ENCODE peak calls at places on chromosomes 7 and 10, in six cellular contexts. O is tibial nerve, K is mesothelial cell of epicardium, N is B cell, B is epithelial cell of esophagus, L is GM10248. P is an unnamed sample.

GRCh38 chr7:121214652-121215051 is 114.1 kb upstream of the WNT16 start:
- DNase-seq in O (no peak), K (no peak), N (no peak), B (no peak), L (no peak), P (no peak)

GRCh38 chr7:142352543-142352942 is 94.7 kb upstream of the PRSS58 start:
- DNase-seq in O (no peak), K (no peak), N (no peak), B (no peak), L (no peak), P (no peak)

GRCh38 chr7:91527460-91527859 is 263.2 kb downstream of the FZD1 start:
- DNase-seq in O (no peak), K (no peak), N (no peak), B (peak), L (no peak), P (no peak)

GRCh38 chr10:29512460-29512974 is 122.3 kb downstream of the SVIL start:
- DNase-seq in O (no peak), K (no peak), N (no peak), B (no peak), L (no peak), P (no peak)

GRCh38 chr10:84012831-84013458 is 126.4 kb upstream of the GHITM start:
- DNase-seq in O (no peak), K (no peak), N (no peak), B (no peak), L (peak), P (peak)

GRCh38 chr10:974038-974784 is 14.0 kb upstream of the GTPBP4 start:
- DNase-seq in O (no peak), K (no peak), N (no peak), B (no peak), L (no peak), P (no peak)

GRCh38 chr10:102579206-102579790 is 65.0 kb upstream of the TRIM8 start:
- DNase-seq in O (no peak), K (no peak), N (no peak), B (no peak), L (no peak), P (no peak)

GRCh38 chr10:77165445-77166316 is 471.9 kb downstream of the KCNMA1 start:
- DNase-seq in O (peak), K (no peak), N (peak), B (peak), L (peak), P (peak)

GRCh38 chr7:129489491-129489890 is 12.8 kb upstream of the SMKR1 start:
- DNase-seq in O (no peak), K (no peak), N (no peak), B (no peak), L (no peak), P (no peak)

GRCh38 chr7:26369519-26370385 is 78.1 kb downstream of the SNX10 start:
- DNase-seq in O (peak), K (no peak), N (no peak), B (peak), L (peak), P (peak)

GRCh38 chr10:44965651-44966097 is 6.1 kb downstream of the RASSF4 start:
- DNase-seq in O (no peak), K (no peak), N (peak), B (no peak), L (no peak), P (no peak)

GRCh38 chr10:100496567-100496966 is 23.1 kb downstream of the SEC31B start:
- DNase-seq in O (no peak), K (no peak), N (no peak), B (no peak), L (no peak), P (no peak)

GRCh38 chr10:3790858-3791257 is 5.8 kb upstream of the KLF6 start:
- DNase-seq in O (no peak), K (no peak), N (no peak), B (no peak), L (no peak), P (no peak)

GRCh38 chr7:135716677-135717238 is 11.2 kb downstream of the SLC13A4 start:
- DNase-seq in O (no peak), K (no peak), N (no peak), B (peak), L (no peak), P (no peak)

GRCh38 chr7:5677538-5678294 is 103.7 kb downstream of the RNF216 start:
- DNase-seq in O (peak), K (no peak), N (no peak), B (peak), L (peak), P (peak)

GRCh38 chr7:22137026-22137425 is 191.3 kb upstream of the CDCA7L start:
- DNase-seq in O (no peak), K (no peak), N (no peak), B (no peak), L (no peak), P (no peak)

GRCh38 chr7:107700570-107700969 is 39.9 kb downstream of the SLC26A4 start:
- DNase-seq in O (no peak), K (no peak), N (no peak), B (no peak), L (no peak), P (no peak)

GRCh38 chr7:115476666-115477065 is 553.9 kb downstream of the TFEC start:
- DNase-seq in O (no peak), K (no peak), N (no peak), B (no peak), L (peak), P (no peak)

GRCh38 chr7:31890198-31890597 is 180.0 kb downstream of the PDE1C start:
- DNase-seq in O (peak), K (no peak), N (no peak), B (peak), L (no peak), P (no peak)

GRCh38 chr7:135690566-135690965 is 28.3 kb downstream of the STMP1 start:
- DNase-seq in O (no peak), K (no peak), N (no peak), B (no peak), L (no peak), P (no peak)

GRCh38 chr10:15609291-15609690 is 110.4 kb downstream of the ITGA8 start:
- DNase-seq in O (no peak), K (no peak), N (no peak), B (no peak), L (no peak), P (no peak)

GRCh38 chr7:32070406-32071360 is at the start of gene PDE1C:
- DNase-seq in O (no peak), K (no peak), N (no peak), B (no peak), L (no peak), P (peak)

GRCh38 chr7:146670532-146670931 is 553.9 kb downstream of the CNTNAP2 start:
- DNase-seq in O (no peak), K (no peak), N (no peak), B (no peak), L (no peak), P (no peak)

GRCh38 chr7:657565-658119 is 68.9 kb upstream of the DNAAF5 start:
- DNase-seq in O (no peak), K (no peak), N (no peak), B (no peak), L (no peak), P (no peak)

GRCh38 chr7:106767073-106767472 is 98.0 kb upstream of the PIK3CG start:
- DNase-seq in O (no peak), K (no peak), N (no peak), B (no peak), L (no peak), P (no peak)

GRCh38 chr10:36188054-36188453 is 546.0 kb upstream of the FZD8 start:
- DNase-seq in O (no peak), K (no peak), N (no peak), B (no peak), L (no peak), P (no peak)

GRCh38 chr7:157548691-157549265 is 212.0 kb downstream of the DNAJB6 start:
- DNase-seq in O (no peak), K (no peak), N (no peak), B (no peak), L (no peak), P (no peak)

GRCh38 chr10:21584834-21585530 is 51.0 kb downstream of the MLLT10 start:
- DNase-seq in O (no peak), K (no peak), N (no peak), B (no peak), L (no peak), P (no peak)
- TF ChIP-seq CTCF in O (no peak), K (no peak), N (no peak), B (no peak), L (no peak), P (no peak)

DNA sequence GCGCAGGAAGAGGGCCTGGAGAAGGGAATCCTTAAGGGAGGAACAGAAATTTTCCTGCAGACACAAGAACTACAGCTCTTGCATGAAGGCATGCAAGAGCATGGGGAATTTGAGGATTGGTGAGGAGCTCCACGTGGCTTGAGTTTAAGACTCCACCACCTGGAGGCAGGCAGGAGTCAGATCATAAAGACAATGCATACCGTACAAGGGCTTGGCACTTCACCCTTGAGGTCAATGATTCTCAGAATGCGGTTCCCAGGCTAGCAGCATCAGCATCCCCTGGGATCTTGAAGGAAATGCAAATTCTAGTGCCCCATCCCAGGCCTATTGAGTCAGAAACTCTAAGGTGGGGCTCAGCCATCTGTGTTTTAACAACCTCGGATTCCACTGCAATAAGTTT is 143.8 kb downstream of the C7orf25 start:
- DNase-seq in O (no peak), K (no peak), N (no peak), B (no peak), L (no peak), P (no peak)
- TF ChIP-seq CTCF in O (no peak), K (no peak), N (no peak), B (no peak), L (no peak), P (no peak)

GRCh38 chr10:127720142-127720541 is 16.8 kb upstream of the FOXI2 start:
- DNase-seq in O (no peak), K (no peak), N (no peak), B (no peak), L (no peak), P (no peak)

GRCh38 chr10:127720903-127721302 is 16.1 kb upstream of the FOXI2 start:
- DNase-seq in O (no peak), K (no peak), N (no peak), B (no peak), L (no peak), P (no peak)

GRCh38 chr10:127715249-127715648 is 21.7 kb upstream of the FOXI2 start:
- DNase-seq in O (no peak), K (no peak), N (no peak), B (no peak), L (no peak), P (no peak)

GRCh38 chr10:127715782-127716378 is 21.1 kb upstream of the FOXI2 start:
- DNase-seq in O (no peak), K (no peak), N (no peak), B (peak), L (peak), P (peak)
- TF ChIP-seq CTCF in O (peak), K (peak), N (peak), B (peak), L (peak), P (peak)

GRCh38 chr10:17906002-17906401 is 45.7 kb upstream of the SLC39A12 start:
- DNase-seq in O (no peak), K (no peak), N (no peak), B (no peak), L (no peak), P (no peak)

GRCh38 chr10:17913604-17914003 is 38.1 kb upstream of the SLC39A12 start:
- DNase-seq in O (no peak), K (no peak), N (no peak), B (no peak), L (no peak), P (no peak)

GRCh38 chr10:17912764-17913163 is 39.0 kb upstream of the SLC39A12 start:
- DNase-seq in O (no peak), K (no peak), N (no peak), B (no peak), L (no peak), P (no peak)

GRCh38 chr10:17914169-17915045 is 37.3 kb upstream of the SLC39A12 start:
- DNase-seq in O (no peak), K (no peak), N (no peak), B (no peak), L (no peak), P (no peak)

DNA sequence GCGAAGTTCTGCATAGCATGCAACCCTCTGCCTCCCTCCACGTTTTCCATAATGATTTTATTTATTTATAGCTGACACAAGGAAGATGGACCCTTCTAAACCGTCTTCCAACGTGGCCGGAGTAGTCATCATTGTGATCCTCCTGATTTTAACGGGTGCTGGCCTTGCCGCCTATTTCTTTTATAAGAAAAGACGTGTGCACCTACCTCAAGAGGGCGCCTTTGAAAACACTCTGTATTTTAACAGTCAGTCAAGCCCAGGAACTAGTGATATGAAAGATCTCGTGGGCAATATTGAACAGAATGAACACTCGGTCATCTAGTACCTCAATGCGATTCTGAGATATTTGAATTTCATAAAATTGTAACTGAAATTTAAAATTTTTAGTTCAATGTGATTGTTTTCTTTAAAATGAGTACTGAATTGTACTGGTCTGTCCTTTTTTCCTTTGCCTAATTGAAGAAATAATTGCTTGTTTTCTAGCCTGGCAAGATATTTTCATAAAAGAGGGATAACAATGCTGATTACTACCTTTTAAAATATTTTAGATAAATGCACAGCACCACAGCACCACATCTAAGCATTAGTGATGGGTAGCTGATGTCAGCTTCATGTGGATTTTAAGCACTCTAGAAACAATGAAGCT is 41.5 kb upstream of the SLC39A12 start:
- DNase-seq in O (peak), K (no peak), N (no peak), B (peak), L (peak), P (peak)
- TF ChIP-seq CTCF in O (peak), K (no peak), N (peak), B (peak), L (peak), P (peak)

DNA sequence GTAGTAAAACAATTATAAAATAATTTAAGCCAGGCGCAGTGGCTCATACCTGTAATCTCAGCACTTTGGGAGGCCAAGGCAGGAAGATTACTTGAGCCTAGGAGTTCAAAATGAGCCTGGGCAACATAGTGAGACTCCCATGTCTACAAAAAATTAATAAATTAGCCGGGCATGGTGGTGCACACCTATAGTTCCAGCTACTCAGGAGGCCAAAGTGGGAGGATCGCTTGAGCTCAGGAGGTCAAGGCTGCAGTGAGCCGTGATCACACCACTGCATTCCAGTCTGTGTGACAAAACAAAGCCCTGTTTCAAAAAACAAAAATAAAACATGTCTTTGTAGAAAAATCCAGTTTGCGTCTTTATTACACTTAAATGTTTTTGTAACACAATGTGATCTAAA is 141.9 kb upstream of the KAT6B start:
- DNase-seq in O (no peak), K (no peak), N (no peak), B (no peak), L (no peak), P (no peak)
- TF ChIP-seq CTCF in O (no peak), K (no peak), N (no peak), B (no peak), L (no peak), P (no peak)

GRCh38 chr10:129389194-129389593 is 77.8 kb upstream of the MGMT start:
- DNase-seq in O (no peak), K (no peak), N (no peak), B (no peak), L (no peak), P (no peak)
- TF ChIP-seq CTCF in O (no peak), K (no peak), N (no peak), B (no peak), L (no peak), P (no peak)

DNA sequence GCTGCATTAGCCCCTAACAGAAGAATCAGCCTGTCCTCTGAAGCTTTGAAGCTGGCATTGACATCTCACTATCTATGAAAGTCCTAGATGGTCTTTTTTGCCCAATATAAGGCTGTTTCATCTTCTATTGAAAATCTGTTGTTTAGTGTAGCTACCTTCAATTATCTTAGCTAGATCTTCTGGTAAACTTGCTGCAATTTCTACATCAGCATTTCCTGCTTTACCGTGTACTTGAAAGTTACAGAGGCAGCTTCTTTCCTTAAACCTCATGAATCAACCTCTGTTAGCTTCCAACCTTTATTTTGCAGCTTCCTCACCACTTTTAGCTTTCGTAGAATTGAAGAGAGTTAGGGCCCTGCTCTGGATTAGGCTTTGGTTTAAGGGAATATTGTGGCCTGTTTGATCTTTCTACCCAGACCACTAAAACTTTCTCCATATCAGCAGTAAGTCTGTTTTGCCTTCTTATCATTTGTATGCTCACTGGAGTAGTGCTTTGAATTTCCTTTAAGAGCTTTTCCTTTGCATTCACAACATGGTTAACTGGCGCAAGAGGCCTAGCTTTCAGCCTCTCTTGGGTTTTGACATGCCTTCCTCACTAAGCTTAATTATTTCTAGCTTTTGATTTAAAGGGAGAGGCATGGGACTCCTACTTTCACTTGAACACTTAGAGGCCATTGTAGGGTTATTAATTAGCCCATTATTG is 32.5 kb downstream of the ARID5B start:
- DNase-seq in O (no peak), K (no peak), N (no peak), B (no peak), L (no peak), P (no peak)
- TF ChIP-seq CTCF in O (no peak), K (no peak), N (no peak), B (no peak), L (no peak), P (no peak)

DNA sequence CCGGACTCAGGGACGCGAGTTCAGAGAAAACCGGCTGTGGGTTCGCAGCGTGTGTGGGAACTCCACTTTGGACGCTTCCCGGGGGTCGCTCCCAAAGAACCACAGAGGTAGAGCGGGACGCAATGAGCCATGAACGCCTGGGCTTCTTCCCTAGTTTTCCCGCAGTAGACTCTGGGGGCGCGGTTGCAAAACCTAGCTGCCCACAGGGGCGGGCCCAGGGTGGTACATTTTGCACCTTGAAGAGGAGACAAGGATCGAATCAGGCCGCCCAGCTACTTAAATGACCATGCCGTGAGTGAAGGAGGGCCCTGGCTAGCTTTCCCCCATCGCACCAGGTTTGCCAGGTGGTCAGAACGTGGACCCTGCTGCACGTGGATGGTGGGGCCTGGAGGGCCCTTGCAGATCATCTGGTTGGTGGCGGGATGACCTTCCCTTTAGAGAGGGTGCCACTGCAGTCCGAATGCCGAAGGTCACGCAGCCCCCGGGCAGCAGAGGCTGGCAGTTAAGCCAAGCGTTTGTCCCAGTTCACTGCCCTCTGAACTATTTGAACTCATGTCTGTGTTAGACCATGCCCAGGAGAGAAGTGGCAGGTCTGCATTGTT is 568 bp upstream of the SHTN1 start:
- DNase-seq in O (no peak), K (peak), N (no peak), B (no peak), L (peak), P (peak)
- TF ChIP-seq CTCF in O (no peak), K (no peak), N (no peak), B (no peak), L (no peak), P (no peak)

GRCh38 chr7:20650782-20651181 is 35.3 kb downstream of the ABCB5 start:
- DNase-seq in O (no peak), K (no peak), N (no peak), B (no peak), L (no peak), P (no peak)

GRCh38 chr7:20647051-20647450 is 31.6 kb downstream of the ABCB5 start:
- DNase-seq in O (peak), K (no peak), N (no peak), B (no peak), L (no peak), P (no peak)

GRCh38 chr7:20647908-20648776 is 32.7 kb downstream of the ABCB5 start:
- DNase-seq in O (no peak), K (no peak), N (no peak), B (peak), L (no peak), P (no peak)

GRCh38 chr7:20653636-20654035 is 38.2 kb downstream of the ABCB5 start:
- DNase-seq in O (no peak), K (no peak), N (no peak), B (peak), L (no peak), P (no peak)

GRCh38 chr7:20651960-20652544 is 36.6 kb downstream of the ABCB5 start:
- DNase-seq in O (peak), K (no peak), N (no peak), B (peak), L (no peak), P (no peak)
- TF ChIP-seq CTCF in O (peak), K (peak), N (no peak), B (peak), L (peak), P (no peak)

P was measured in GM13976.